ENCODE peak calls at places on chromosomes 11 and 22, in seven cellular contexts. P, B, T, C, F, U and X are unnamed samples.

GRCh38 chr11:67345949-67346819 is 7.2 kb downstream of the POLD4 start:
- DNase-seq in P (peak; percentile 82), B (no peak), T (peak; percentile 85), C (no peak), F (no peak), U (peak; percentile 80), X (peak; percentile 83)

GRCh38 chr11:1873048-1873812 is 18.5 kb downstream of the PRR33 start:
- DNase-seq in P (peak; percentile 52), B (no peak), T (peak; percentile 70), C (peak; percentile 74), F (peak; percentile 28), U (peak; percentile 65), X (no peak)

GRCh38 chr22:38314140-38314991 is 2.9 kb downstream of the CSNK1E start:
- DNase-seq in P (peak; percentile 56), B (no peak), T (peak; percentile 61), C (no peak), F (no peak), U (peak; percentile 66), X (peak; percentile 29)

GRCh38 chr11:22703561-22703960 is 37.1 kb downstream of the GAS2 start:
- DNase-seq in P (peak; percentile 28), B (no peak), T (no peak), C (no peak), F (no peak), U (no peak), X (no peak)

GRCh38 chr22:28911777-28912669 is 28.7 kb downstream of the ZNRF3 start:
- DNase-seq in P (peak; percentile 32), B (no peak), T (peak; percentile 27), C (peak; percentile 9), F (no peak), U (peak; percentile 25), X (peak; percentile 72)

GRCh38 chr22:50141891-50142363 is 28.6 kb upstream of the PANX2 start:
- DNase-seq in P (no peak), B (no peak), T (no peak), C (peak; percentile 17), F (no peak), U (no peak), X (no peak)

GRCh38 chr11:15972838-15973237 is 383.5 kb downstream of the SOX6 start:
- DNase-seq in P (no peak), B (no peak), T (no peak), C (no peak), F (no peak), U (no peak), X (no peak)

GRCh38 chr11:50412832-50413231 is 380.2 kb downstream of the OR4C45 start:
- DNase-seq in P (no peak), B (no peak), T (no peak), C (peak; percentile 42), F (no peak), U (no peak), X (no peak)

GRCh38 chr11:63847363-63847762 is 8.5 kb downstream of the MARK2 start:
- DNase-seq in P (no peak), B (no peak), T (no peak), C (peak; percentile 17), F (no peak), U (no peak), X (no peak)

GRCh38 chr22:24402460-24403192 is 24.8 kb upstream of the ADORA2A start:
- DNase-seq in P (peak; percentile 94), B (no peak), T (peak; percentile 94), C (peak; percentile 86), F (peak; percentile 57), U (peak; percentile 97), X (peak; percentile 93)

GRCh38 chr11:74932169-74932568 is 16.7 kb downstream of the XRRA1 start:
- DNase-seq in P (peak; percentile 71), B (no peak), T (peak; percentile 85), C (no peak), F (no peak), U (peak; percentile 79), X (no peak)

GRCh38 chr11:132463941-132464340 is 1068.4 kb downstream of the OPCML start:
- DNase-seq in P (no peak), B (no peak), T (no peak), C (no peak), F (no peak), U (peak; percentile 42), X (peak; percentile 70)

DNA sequence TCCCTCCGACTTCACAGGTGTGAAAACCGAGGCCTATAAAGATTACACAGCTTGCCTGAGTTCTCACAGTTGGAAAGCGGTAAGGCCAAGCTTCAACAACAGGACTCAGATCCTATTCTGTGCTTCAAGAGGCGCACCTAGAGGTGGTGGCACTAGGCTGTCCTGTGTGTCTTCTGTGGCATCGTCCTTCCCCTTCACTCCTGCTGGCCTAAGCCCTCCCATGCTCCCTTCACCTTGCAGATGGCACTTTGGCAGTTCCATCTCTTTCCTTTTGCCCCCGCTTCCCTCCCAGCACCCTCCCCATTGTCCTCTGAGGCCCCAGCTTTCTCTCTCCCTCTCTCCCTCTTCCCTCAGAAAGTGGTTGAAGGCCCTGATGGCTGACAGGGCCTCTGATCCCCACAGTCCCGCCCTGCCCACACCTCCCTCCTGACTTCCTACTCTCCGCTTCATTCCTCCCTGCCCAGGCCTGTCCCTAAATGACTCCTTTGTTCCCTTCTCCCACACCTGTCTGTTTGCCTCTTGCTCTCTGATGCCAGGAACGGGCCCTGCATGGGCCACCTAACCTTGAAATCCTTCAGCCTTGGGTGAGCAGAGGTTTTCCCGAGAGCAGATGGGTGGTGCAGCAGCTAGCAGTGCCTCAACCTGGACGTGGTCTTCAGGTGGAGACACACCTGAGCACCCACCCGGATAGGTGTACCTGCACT is 5.8 kb downstream of the TRIM29 start:
- DNase-seq in P (no peak), B (no peak), T (no peak), C (peak; percentile 50), F (peak; percentile 3), U (no peak), X (no peak)
- H3K4me3 ChIP-seq in P (no peak overlapping the region), B (no peak overlapping the region), T (no peak overlapping the region), C (no peak overlapping the region), F (no peak overlapping the region), U (no peak overlapping the region), X (no peak overlapping the region)

GRCh38 chr22:46564084-46564714 is 26.8 kb upstream of the CELSR1 start:
- DNase-seq in P (no peak), B (no peak), T (no peak), C (peak; percentile 75), F (peak; percentile 53), U (no peak), X (no peak)

GRCh38 chr22:46557736-46558480 is 20.5 kb upstream of the CELSR1 start:
- DNase-seq in P (no peak), B (no peak), T (no peak), C (peak; percentile 47), F (peak; percentile 56), U (no peak), X (no peak)

GRCh38 chr22:46563381-46564083 is 26.1 kb upstream of the CELSR1 start:
- DNase-seq in P (peak; percentile 56), B (no peak), T (peak; percentile 34), C (peak; percentile 89), F (peak; percentile 83), U (peak; percentile 59), X (peak; percentile 41)

GRCh38 chr22:46561435-46561905 is 24.1 kb upstream of the CELSR1 start:
- DNase-seq in P (no peak), B (peak; percentile 75), T (peak; percentile 37), C (peak; percentile 30), F (peak; percentile 6), U (no peak), X (no peak)

DNA sequence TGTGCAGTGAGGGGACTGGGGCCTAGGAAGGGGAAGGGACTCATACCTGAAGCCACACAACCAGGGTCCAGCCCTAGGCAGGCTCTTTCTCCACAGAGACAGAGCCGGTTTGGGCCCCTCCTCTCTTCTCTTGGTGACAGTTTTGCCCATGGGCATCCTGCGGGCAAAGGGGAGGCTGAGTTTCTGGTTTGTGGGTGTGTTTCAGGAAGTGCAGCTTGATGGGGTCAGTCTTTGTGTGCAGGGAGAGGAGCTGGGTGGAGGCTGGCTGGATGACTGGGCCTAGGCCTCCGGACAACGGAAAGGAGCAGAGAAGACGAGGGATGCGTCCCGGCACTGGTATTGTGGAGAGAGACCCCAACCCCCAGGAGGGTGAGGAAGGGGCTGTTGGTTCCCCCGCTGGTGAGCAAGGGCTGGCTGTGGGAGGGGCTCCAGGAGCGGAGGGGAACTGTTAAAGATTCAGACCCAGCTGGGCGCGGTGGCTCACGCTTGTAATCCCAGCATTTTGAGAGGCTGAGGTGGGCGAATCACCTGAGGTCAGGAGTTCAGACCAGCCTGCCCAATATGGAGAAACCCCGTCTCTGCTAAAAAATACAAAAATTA is 23.4 kb upstream of the CELSR1 start:
- DNase-seq in P (no peak), B (no peak), T (no peak), C (peak; percentile 70), F (peak; percentile 11), U (no peak), X (no peak)
- H3K4me3 ChIP-seq in P (no peak overlapping the region), B (peak overlapping the region; percentile 67), T (no peak overlapping the region), C (no peak overlapping the region), F (no peak overlapping the region), U (no peak overlapping the region), X (no peak overlapping the region)

GRCh38 chr11:12721816-12722604 is 47.8 kb downstream of the TEAD1 start:
- DNase-seq in P (no peak), B (no peak), T (no peak), C (no peak), F (no peak), U (no peak), X (no peak)

GRCh38 chr11:12724301-12725046 is 50.3 kb downstream of the TEAD1 start:
- DNase-seq in P (peak; percentile 95), B (peak; percentile 35), T (peak; percentile 95), C (peak; percentile 82), F (peak; percentile 67), U (peak; percentile 97), X (peak; percentile 73)

GRCh38 chr11:12725047-12725862 is 51.0 kb downstream of the TEAD1 start:
- DNase-seq in P (no peak), B (no peak), T (no peak), C (no peak), F (no peak), U (no peak), X (no peak)

GRCh38 chr11:12725863-12726666 is 51.8 kb downstream of the TEAD1 start:
- DNase-seq in P (peak; percentile 77), B (no peak), T (peak; percentile 59), C (no peak), F (no peak), U (peak; percentile 44), X (no peak)

GRCh38 chr11:12723410-12724297 is 49.4 kb downstream of the TEAD1 start:
- DNase-seq in P (peak; percentile 51), B (no peak), T (peak; percentile 32), C (no peak), F (no peak), U (no peak), X (no peak)
- H3K4me3 ChIP-seq in P (no peak overlapping the region), B (no peak overlapping the region), T (no peak overlapping the region), C (no peak overlapping the region), F (no peak overlapping the region), U (no peak overlapping the region), X (no peak overlapping the region)

GRCh38 chr11:12376259-12376971 is 956 bp upstream of the PARVA start:
- DNase-seq in P (peak; percentile 85), B (no peak), T (peak; percentile 93), C (no peak), F (peak; percentile 50), U (peak; percentile 73), X (peak; percentile 89)

GRCh38 chr11:12380565-12381325 is 3.4 kb downstream of the PARVA start:
- DNase-seq in P (no peak), B (no peak), T (no peak), C (no peak), F (peak; percentile 20), U (no peak), X (no peak)

GRCh38 chr11:12381875-12382274 is 4.5 kb downstream of the PARVA start:
- DNase-seq in P (no peak), B (no peak), T (no peak), C (no peak), F (no peak), U (no peak), X (no peak)

GRCh38 chr11:12377106-12377823 is at the start of gene PARVA:
- DNase-seq in P (peak; percentile 83), B (peak; percentile 66), T (peak; percentile 69), C (peak; percentile 93), F (peak; percentile 76), U (peak; percentile 94), X (peak; percentile 91)

GRCh38 chr11:12377824-12378593 is 638 bp downstream of the PARVA start:
- DNase-seq in P (peak; percentile 82), B (peak; percentile 48), T (peak; percentile 73), C (peak; percentile 94), F (peak; percentile 74), U (peak; percentile 91), X (peak; percentile 87)
- H3K4me3 ChIP-seq in P (peak overlapping the region; percentile 65), B (peak overlapping the region; percentile 71), T (peak overlapping the region; percentile 76), C (peak overlapping the region; percentile 62), F (peak overlapping the region; percentile 76), U (peak overlapping the region; percentile 89), X (peak overlapping the region; percentile 82)